ENCODE peak calls at places on chromosome 14, in eight cellular contexts. One of them, this sample, is unnamed.

GRCh38 chr14:104873380-104874055 is 8.4 kb downstream of the CEP170B start:
- DNase-seq in stimulated activated CD8-positive, alpha-beta memory T cell treated with anti-CD3 and anti-CD28 coated beads, Interleukin-2, amount 100 ng/mL, for 48 hours: no peak
- DNase-seq in hippocampal formation: no peak
- DNase-seq in cardiac muscle cell: no peak
- DNase-seq in NCI-H2107: no peak
- DNase-seq in GM10248: no peak
- DNase-seq in SW480: no peak
- DNase-seq in AG10803: no peak
- DNase-seq in this sample: no peak

GRCh38 chr14:92553456-92553855 is 39.9 kb downstream of the RIN3 start:
- DNase-seq in stimulated activated CD8-positive, alpha-beta memory T cell treated with anti-CD3 and anti-CD28 coated beads, Interleukin-2, amount 100 ng/mL, for 48 hours: no peak
- DNase-seq in hippocampal formation: no peak
- DNase-seq in cardiac muscle cell: peak
- DNase-seq in NCI-H2107: no peak
- DNase-seq in GM10248: no peak
- DNase-seq in SW480: no peak
- DNase-seq in AG10803: peak
- DNase-seq in this sample: no peak

GRCh38 chr14:55974046-55974582 is 144.1 kb upstream of the PELI2 start:
- DNase-seq in stimulated activated CD8-positive, alpha-beta memory T cell treated with anti-CD3 and anti-CD28 coated beads, Interleukin-2, amount 100 ng/mL, for 48 hours: no peak
- DNase-seq in hippocampal formation: no peak
- DNase-seq in cardiac muscle cell: peak
- DNase-seq in NCI-H2107: no peak
- DNase-seq in GM10248: no peak
- DNase-seq in SW480: no peak
- DNase-seq in AG10803: no peak
- DNase-seq in this sample: peak

GRCh38 chr14:79583738-79584405 is 627.4 kb downstream of the DIO2 start:
- DNase-seq in stimulated activated CD8-positive, alpha-beta memory T cell treated with anti-CD3 and anti-CD28 coated beads, Interleukin-2, amount 100 ng/mL, for 48 hours: no peak
- DNase-seq in hippocampal formation: no peak
- DNase-seq in cardiac muscle cell: peak
- DNase-seq in NCI-H2107: no peak
- DNase-seq in GM10248: no peak
- DNase-seq in SW480: no peak
- DNase-seq in AG10803: peak
- DNase-seq in this sample: no peak

GRCh38 chr14:32009221-32009620 is 67.9 kb upstream of the ARHGAP5 start:
- DNase-seq in stimulated activated CD8-positive, alpha-beta memory T cell treated with anti-CD3 and anti-CD28 coated beads, Interleukin-2, amount 100 ng/mL, for 48 hours: no peak
- DNase-seq in hippocampal formation: no peak
- DNase-seq in cardiac muscle cell: no peak
- DNase-seq in NCI-H2107: no peak
- DNase-seq in GM10248: no peak
- DNase-seq in SW480: no peak
- DNase-seq in AG10803: no peak
- DNase-seq in this sample: no peak

GRCh38 chr14:64715628-64716412 is 11.6 kb downstream of the PLEKHG3 start:
- DNase-seq in stimulated activated CD8-positive, alpha-beta memory T cell treated with anti-CD3 and anti-CD28 coated beads, Interleukin-2, amount 100 ng/mL, for 48 hours: no peak
- DNase-seq in hippocampal formation: peak
- DNase-seq in cardiac muscle cell: no peak
- DNase-seq in NCI-H2107: no peak
- DNase-seq in GM10248: no peak
- DNase-seq in SW480: no peak
- DNase-seq in AG10803: no peak
- DNase-seq in this sample: peak

GRCh38 chr14:77024171-77024627 is 4.3 kb downstream of the IRF2BPL start:
- DNase-seq in stimulated activated CD8-positive, alpha-beta memory T cell treated with anti-CD3 and anti-CD28 coated beads, Interleukin-2, amount 100 ng/mL, for 48 hours: peak
- DNase-seq in hippocampal formation: no peak
- DNase-seq in cardiac muscle cell: peak
- DNase-seq in NCI-H2107: peak
- DNase-seq in GM10248: no peak
- DNase-seq in SW480: peak
- DNase-seq in AG10803: no peak
- DNase-seq in this sample: no peak

GRCh38 chr14:29789475-29789874 is 138.2 kb downstream of the PRKD1 start:
- DNase-seq in stimulated activated CD8-positive, alpha-beta memory T cell treated with anti-CD3 and anti-CD28 coated beads, Interleukin-2, amount 100 ng/mL, for 48 hours: no peak
- DNase-seq in hippocampal formation: no peak
- DNase-seq in cardiac muscle cell: no peak
- DNase-seq in NCI-H2107: no peak
- DNase-seq in GM10248: no peak
- DNase-seq in SW480: no peak
- DNase-seq in AG10803: no peak
- DNase-seq in this sample: no peak

GRCh38 chr14:52536269-52536668 is 16.0 kb downstream of the TXNDC16 start:
- DNase-seq in stimulated activated CD8-positive, alpha-beta memory T cell treated with anti-CD3 and anti-CD28 coated beads, Interleukin-2, amount 100 ng/mL, for 48 hours: no peak
- DNase-seq in hippocampal formation: no peak
- DNase-seq in cardiac muscle cell: no peak
- DNase-seq in NCI-H2107: no peak
- DNase-seq in GM10248: no peak
- DNase-seq in SW480: no peak
- DNase-seq in AG10803: no peak
- DNase-seq in this sample: no peak